ENCODE peak calls at places on chromosome X, in ten cellular contexts. S is WTC11; G is left ventricle myocardium inferior; O is activated gamma-delta T cell treated with anti-CD3 and anti-CD28 coated beads, Interleukin-2, amount 50 U/mL, for 16 hours; V is neural crest cell; W is AG04450; N is activated CD8-positive, alpha-beta memory T cell treated with anti-CD3 and anti-CD28 coated beads for 48 hours; A is vagina; T is ACHN; I is GF-D8. B is an unnamed sample.

GRCh38 chrX:81120936-81121351 is 80.8 kb downstream of the HMGN5 start:
- DNase-seq in S (peak), G (peak), O (no peak), V (peak), W (no peak), N (no peak), A (no peak), T (peak), I (peak), B (peak)

GRCh38 chrX:39196192-39197102 is 395.2 kb downstream of the MID1IP1 start:
- DNase-seq in S (no peak), G (no peak), O (no peak), V (no peak), W (no peak), N (no peak), A (no peak), T (no peak), I (peak), B (no peak)

GRCh38 chrX:112979879-112980278 is 139.2 kb upstream of the AMOT start:
- DNase-seq in S (no peak), G (no peak), O (no peak), V (no peak), W (no peak), N (no peak), A (no peak), T (no peak), I (no peak), B (no peak)

GRCh38 chrX:4263005-4263404 is 549.6 kb upstream of the PRKX start:
- DNase-seq in S (no peak), G (no peak), O (no peak), V (no peak), W (no peak), N (no peak), A (no peak), T (peak), I (no peak), B (no peak)

GRCh38 chrX:66672106-66672505 is 33.2 kb upstream of the EDA2R start:
- DNase-seq in S (no peak), G (no peak), O (no peak), V (no peak), W (no peak), N (no peak), A (no peak), T (no peak), I (no peak), B (no peak)

GRCh38 chrX:13082286-13083065 is 38.1 kb upstream of the FAM9C start:
- DNase-seq in S (no peak), G (no peak), O (no peak), V (no peak), W (no peak), N (no peak), A (no peak), T (no peak), I (no peak), B (no peak)

GRCh38 chrX:51893931-51894696 is 691 bp downstream of the MAGED1 start:
- DNase-seq in S (peak), G (no peak), O (no peak), V (peak), W (no peak), N (no peak), A (no peak), T (peak), I (no peak), B (peak)

GRCh38 chrX:114532093-114532805 is 51.6 kb upstream of the HTR2C start:
- DNase-seq in S (no peak), G (no peak), O (no peak), V (no peak), W (no peak), N (no peak), A (no peak), T (no peak), I (no peak), B (no peak)

GRCh38 chrX:120213438-120214265 is 37.0 kb upstream of the ZBTB33 start:
- DNase-seq in S (peak), G (no peak), O (peak), V (peak), W (peak), N (peak), A (no peak), T (peak), I (peak), B (peak)

GRCh38 chrX:154712781-154713391 is 38.0 kb downstream of the GAB3 start:
- DNase-seq in S (no peak), G (no peak), O (no peak), V (no peak), W (no peak), N (no peak), A (no peak), T (peak), I (no peak), B (no peak)

GRCh38 chrX:49191033-49191871 is 5.1 kb upstream of the PRICKLE3 start:
- DNase-seq in S (peak), G (peak), O (peak), V (peak), W (peak), N (peak), A (no peak), T (peak), I (peak), B (peak)

GRCh38 chrX:108177321-108177990 is 85.9 kb downstream of the ATG4A start:
- DNase-seq in S (no peak), G (no peak), O (no peak), V (no peak), W (no peak), N (no peak), A (no peak), T (no peak), I (no peak), B (no peak)

GRCh38 chrX:43971966-43972961 is 926 bp downstream of the NDP start:
- DNase-seq in S (no peak), G (no peak), O (no peak), V (no peak), W (no peak), N (no peak), A (no peak), T (no peak), I (no peak), B (no peak)

GRCh38 chrX:154486052-154486395 is 391 bp downstream of the UBL4A start:
- DNase-seq in S (no peak), G (peak), O (no peak), V (no peak), W (no peak), N (no peak), A (no peak), T (peak), I (no peak), B (peak)

GRCh38 chrX:73977542-73978169 is 326.3 kb upstream of the ZCCHC13 start:
- DNase-seq in S (no peak), G (no peak), O (peak), V (no peak), W (no peak), N (no peak), A (no peak), T (no peak), I (no peak), B (no peak)

GRCh38 chrX:1215123-1215823 is 2.8 kb upstream of the CRLF2 start:
- DNase-seq in S (no peak), G (no peak), O (no peak), V (no peak), W (no peak), N (no peak), A (no peak), T (no peak), I (peak), B (no peak)

GRCh38 chrX:78330540-78330939 is 3.1 kb upstream of the CYSLTR1 start:
- DNase-seq in S (no peak), G (no peak), O (no peak), V (no peak), W (no peak), N (no peak), A (no peak), T (no peak), I (no peak), B (no peak)

GRCh38 chrX:46554942-46555341 is 9.7 kb upstream of the ZNF674 start:
- DNase-seq in S (no peak), G (no peak), O (no peak), V (no peak), W (no peak), N (no peak), A (no peak), T (no peak), I (no peak), B (no peak)

GRCh38 chrX:96182366-96182765 is 502.3 kb upstream of the DIAPH2 start:
- DNase-seq in S (peak), G (no peak), O (no peak), V (peak), W (peak), N (no peak), A (no peak), T (peak), I (no peak), B (peak)

GRCh38 chrX:123959281-123960063 is 2.0 kb upstream of the STAG2 start:
- DNase-seq in S (peak), G (peak), O (no peak), V (peak), W (no peak), N (no peak), A (no peak), T (peak), I (no peak), B (peak)

GRCh38 chrX:39957816-39958561 is 139.8 kb downstream of the BCOR start:
- DNase-seq in S (no peak), G (no peak), O (no peak), V (no peak), W (no peak), N (no peak), A (no peak), T (no peak), I (no peak), B (no peak)

GRCh38 chrX:47501226-47502071 is 18.4 kb upstream of the ZNF41 start:
- DNase-seq in S (no peak), G (no peak), O (no peak), V (no peak), W (no peak), N (no peak), A (no peak), T (no peak), I (no peak), B (no peak)

GRCh38 chrX:24466025-24466424 is 939 bp downstream of the PDK3 start:
- DNase-seq in S (no peak), G (no peak), O (no peak), V (no peak), W (no peak), N (no peak), A (no peak), T (no peak), I (no peak), B (peak)

GRCh38 chrX:105882581-105883275 is 60.4 kb downstream of the NRK start:
- DNase-seq in S (no peak), G (no peak), O (no peak), V (no peak), W (no peak), N (no peak), A (no peak), T (no peak), I (no peak), B (no peak)

GRCh38 chrX:21946925-21947641 is 6.6 kb downstream of the SMS start:
- DNase-seq in S (peak), G (no peak), O (no peak), V (no peak), W (no peak), N (no peak), A (peak), T (no peak), I (no peak), B (no peak)

GRCh38 chrX:132737743-132738142 is 220.7 kb downstream of the HS6ST2 start:
- DNase-seq in S (no peak), G (no peak), O (peak), V (no peak), W (no peak), N (no peak), A (no peak), T (no peak), I (peak), B (no peak)

GRCh38 chrX:68983004-68983857 is 154.4 kb downstream of the EFNB1 start:
- DNase-seq in S (no peak), G (no peak), O (no peak), V (no peak), W (no peak), N (no peak), A (peak), T (no peak), I (no peak), B (no peak)

GRCh38 chrX:77749695-77750094 is 36.3 kb downstream of the ATRX start:
- DNase-seq in S (no peak), G (no peak), O (no peak), V (no peak), W (no peak), N (no peak), A (no peak), T (no peak), I (no peak), B (no peak)

GRCh38 chrX:38988301-38988700 is 187.0 kb downstream of the MID1IP1 start:
- DNase-seq in S (no peak), G (no peak), O (no peak), V (no peak), W (no peak), N (no peak), A (no peak), T (no peak), I (no peak), B (no peak)

GRCh38 chrX:100381613-100382012 is 28.5 kb downstream of the PCDH19 start:
- DNase-seq in S (no peak), G (no peak), O (no peak), V (no peak), W (no peak), N (no peak), A (no peak), T (no peak), I (no peak), B (no peak)

GRCh38 chrX:17022205-17022604 is 75.7 kb downstream of the REPS2 start:
- DNase-seq in S (no peak), G (no peak), O (no peak), V (no peak), W (peak), N (no peak), A (no peak), T (no peak), I (no peak), B (no peak)